ENCODE peak calls at places on chromosomes 4 and X, in nine cellular contexts. Y, O, M, L, Q, R, G, J and V are unnamed samples.
A peak's percentile ranks its signal among the peaks of the same experiment; 100 is the strongest.

GRCh38 chr4:13601060-13601459 is 26.5 kb downstream of the BOD1L1 start:
- DNase-seq in Y (no peak), O (no peak), M (no peak), L (no peak), Q (no peak), R (no peak), G (no peak), J (no peak), V (no peak)

GRCh38 chrX:118726887-118727685 is at the start of gene IL13RA1:
- DNase-seq in Y (peak; percentile 85), O (peak; percentile 76), M (peak; percentile 67), L (peak; percentile 90), Q (peak; percentile 96), R (no peak), G (peak; percentile 91), J (peak; percentile 92), V (peak; percentile 63)

GRCh38 chr4:26044524-26044923 is 130.5 kb downstream of the SMIM20 start:
- DNase-seq in Y (no peak), O (no peak), M (no peak), L (no peak), Q (no peak), R (no peak), G (no peak), J (no peak), V (no peak)

GRCh38 chr4:52588771-52589591 is 70.1 kb downstream of the USP46 start:
- DNase-seq in Y (no peak), O (no peak), M (no peak), L (peak; percentile 98), Q (no peak), R (peak; percentile 44), G (no peak), J (no peak), V (no peak)

GRCh38 chr4:28702571-28702970 is 1841.9 kb downstream of the STIM2 start:
- DNase-seq in Y (no peak), O (no peak), M (no peak), L (peak; percentile 14), Q (no peak), R (peak; percentile 5), G (no peak), J (no peak), V (no peak)

GRCh38 chr4:169335331-169335730 is 64.6 kb upstream of the SH3RF1 start:
- DNase-seq in Y (no peak), O (no peak), M (no peak), L (no peak), Q (no peak), R (no peak), G (no peak), J (no peak), V (no peak)

GRCh38 chrX:53093177-53093655 is 726 bp upstream of the KANTR start:
- DNase-seq in Y (peak; percentile 87), O (peak; percentile 82), M (peak; percentile 48), L (peak; percentile 83), Q (peak; percentile 88), R (no peak), G (peak; percentile 88), J (peak; percentile 92), V (peak; percentile 71)

GRCh38 chrX:52424658-52425057 is 55.8 kb downstream of the XAGE2 start:
- DNase-seq in Y (no peak), O (no peak), M (no peak), L (peak; percentile 11), Q (no peak), R (no peak), G (no peak), J (no peak), V (no peak)

GRCh38 chr4:1739358-1739757 is 18.0 kb downstream of the TACC3 start:
- DNase-seq in Y (no peak), O (no peak), M (no peak), L (no peak), Q (no peak), R (no peak), G (no peak), J (no peak), V (no peak)

GRCh38 chr4:16123356-16124084 is 39.7 kb upstream of the PROM1 start:
- DNase-seq in Y (no peak), O (no peak), M (no peak), L (no peak), Q (peak; percentile 49), R (no peak), G (peak; percentile 46), J (peak; percentile 83), V (no peak)

GRCh38 chr4:146370841-146371240 is 150.9 kb downstream of the SLC10A7 start:
- DNase-seq in Y (no peak), O (no peak), M (no peak), L (peak; percentile 16), Q (no peak), R (no peak), G (no peak), J (no peak), V (no peak)

GRCh38 chrX:20530319-20530979 is 263.7 kb upstream of the RPS6KA3 start:
- DNase-seq in Y (peak; percentile 57), O (no peak), M (peak; percentile 59), L (peak; percentile 56), Q (peak; percentile 55), R (peak; percentile 21), G (peak; percentile 83), J (no peak), V (peak; percentile 14)

GRCh38 chrX:149473966-149474365 is 31.1 kb downstream of the IDS start:
- DNase-seq in Y (no peak), O (no peak), M (no peak), L (no peak), Q (no peak), R (no peak), G (no peak), J (no peak), V (no peak)

GRCh38 chr4:77740480-77740879 is 78.7 kb downstream of the CNOT6L start:
- DNase-seq in Y (no peak), O (no peak), M (no peak), L (no peak), Q (no peak), R (no peak), G (no peak), J (no peak), V (no peak)

GRCh38 chr4:152394786-152395185 is 141.1 kb downstream of the FBXW7 start:
- DNase-seq in Y (no peak), O (no peak), M (no peak), L (no peak), Q (no peak), R (no peak), G (no peak), J (no peak), V (no peak)

GRCh38 chr4:76445911-76446310 is 10.9 kb downstream of the SHROOM3 start:
- DNase-seq in Y (no peak), O (no peak), M (no peak), L (no peak), Q (no peak), R (no peak), G (no peak), J (no peak), V (no peak)

GRCh38 chrX:11309220-11309619 is 16.0 kb downstream of the AMELX start:
- DNase-seq in Y (no peak), O (no peak), M (no peak), L (no peak), Q (peak; percentile 3), R (no peak), G (no peak), J (no peak), V (no peak)

GRCh38 chr4:107037188-107037587 is 1.1 kb upstream of the DKK2 start:
- DNase-seq in Y (peak; percentile 8), O (no peak), M (peak; percentile 44), L (peak; percentile 56), Q (peak; percentile 83), R (no peak), G (peak; percentile 91), J (peak; percentile 45), V (no peak)

GRCh38 chr4:25949166-25949748 is 35.2 kb downstream of the SMIM20 start:
- DNase-seq in Y (no peak), O (no peak), M (no peak), L (no peak), Q (peak; percentile 84), R (no peak), G (peak; percentile 83), J (no peak), V (no peak)

GRCh38 chr4:71396382-71396781 is 57.6 kb downstream of the SLC4A4 start:
- DNase-seq in Y (no peak), O (no peak), M (no peak), L (peak; percentile 43), Q (peak; percentile 3), R (peak; percentile 39), G (no peak), J (no peak), V (no peak)

GRCh38 chr4:56360071-56360470 is 27.2 kb downstream of the AASDH start:
- DNase-seq in Y (no peak), O (no peak), M (no peak), L (no peak), Q (no peak), R (no peak), G (no peak), J (no peak), V (no peak)

GRCh38 chrX:39418132-39418935 is 617.1 kb downstream of the MID1IP1 start:
- DNase-seq in Y (no peak), O (no peak), M (no peak), L (no peak), Q (no peak), R (no peak), G (no peak), J (no peak), V (no peak)

GRCh38 chr4:20391224-20391623 is 139.5 kb downstream of the SLIT2 start:
- DNase-seq in Y (no peak), O (no peak), M (no peak), L (peak; percentile 50), Q (no peak), R (peak; percentile 60), G (no peak), J (no peak), V (no peak)

GRCh38 chrX:120213438-120214265 is 37.0 kb upstream of the ZBTB33 start:
- DNase-seq in Y (peak; percentile 63), O (no peak), M (peak; percentile 38), L (peak; percentile 49), Q (peak; percentile 69), R (peak; percentile 1), G (peak; percentile 87), J (no peak), V (peak; percentile 51)
- TF ChIP-seq CTCF in Y (peak; percentile 47), O (peak; percentile 75), M (peak; percentile 64), L (peak; percentile 86), Q (peak; percentile 68), R (peak; percentile 87), G (peak; percentile 84), J (peak; percentile 48), V (peak; percentile 63)

GRCh38 chrX:38304010-38304409 is 23.3 kb downstream of the RPGR start:
- DNase-seq in Y (no peak), O (no peak), M (no peak), L (peak; percentile 23), Q (peak; percentile 14), R (no peak), G (peak; percentile 57), J (no peak), V (no peak)
- TF ChIP-seq CTCF in Y (no peak), O (peak; percentile 37), M (peak; percentile 48), L (peak; percentile 44), Q (peak; percentile 41), R (peak; percentile 44), G (peak; percentile 63), J (no peak), V (no peak)

GRCh38 chrX:123960956-123961267 is 594 bp upstream of the STAG2 start:
- DNase-seq in Y (no peak), O (no peak), M (no peak), L (no peak), Q (peak; percentile 33), R (no peak), G (no peak), J (no peak), V (no peak)
- TF ChIP-seq CTCF in Y (no peak), O (no peak), M (no peak), L (no peak), Q (no peak), R (no peak), G (no peak), J (no peak), V (no peak)

GRCh38 chrX:129609395-129609794 is 45.4 kb downstream of the APLN start:
- DNase-seq in Y (no peak), O (no peak), M (no peak), L (no peak), Q (no peak), R (no peak), G (no peak), J (no peak), V (no peak)
- TF ChIP-seq CTCF in Y (no peak), O (no peak), M (no peak), L (peak; percentile 14), Q (no peak), R (no peak), G (peak; percentile 37), J (no peak), V (no peak)